ENCODE peak calls at places on chromosome 14, in seven cellular contexts. A is ascending aorta, S is AG09309, I is AG10803, K is retinal pigment epithelial cell, R is glutamatergic neuron, Z is left ventricle myocardium inferior. D is an unnamed sample.

GRCh38 chr14:37889087-37889486 is 293.7 kb downstream of the TTC6 start:
- DNase-seq in A (no peak), S (no peak), I (no peak), K (no peak), R (no peak), Z (peak; percentile 28), D (no peak)

GRCh38 chr14:101598571-101599233 is 37.4 kb downstream of the DIO3 start:
- DNase-seq in A (no peak), S (no peak), I (no peak), K (no peak), R (no peak), Z (peak; percentile 3), D (no peak)

GRCh38 chr14:101449114-101449513 is 112.2 kb upstream of the DIO3 start:
- DNase-seq in A (no peak), S (no peak), I (no peak), K (no peak), R (no peak), Z (no peak), D (no peak)

GRCh38 chr14:93998871-93999403 is 1.8 kb downstream of the CCDC197 start:
- DNase-seq in A (no peak), S (no peak), I (no peak), K (no peak), R (no peak), Z (no peak), D (no peak)

GRCh38 chr14:31420013-31420318 is 384 bp downstream of the HEATR5A start:
- DNase-seq in A (no peak), S (no peak), I (no peak), K (no peak), R (peak; percentile 68), Z (peak; percentile 63), D (peak; percentile 53)

GRCh38 chr14:100306506-100307214 is 416 bp upstream of the SLC25A29 start:
- DNase-seq in A (peak; percentile 54), S (peak; percentile 13), I (peak; percentile 78), K (peak; percentile 42), R (peak; percentile 96), Z (peak; percentile 93), D (peak; percentile 84)

GRCh38 chr14:69573841-69574265 is 818 bp downstream of the CCDC177 start:
- DNase-seq in A (no peak), S (no peak), I (no peak), K (no peak), R (peak; percentile 59), Z (no peak), D (peak; percentile 14)

GRCh38 chr14:71551291-71551955 is 380.8 kb upstream of the RGS6 start:
- DNase-seq in A (no peak), S (peak; percentile 82), I (peak; percentile 91), K (no peak), R (no peak), Z (no peak), D (no peak)

GRCh38 chr14:101665478-101666078 is 95.9 kb upstream of the PPP2R5C start:
- DNase-seq in A (no peak), S (peak; percentile 1), I (peak; percentile 26), K (peak; percentile 3), R (peak; percentile 58), Z (no peak), D (peak; percentile 36)

GRCh38 chr14:39435241-39435640 is 3.0 kb upstream of the FBXO33 start:
- DNase-seq in A (no peak), S (no peak), I (no peak), K (no peak), R (no peak), Z (no peak), D (no peak)

GRCh38 chr14:86935241-86935640 is 1057.7 kb downstream of the GALC start:
- DNase-seq in A (no peak), S (no peak), I (peak; percentile 50), K (peak; percentile 15), R (no peak), Z (no peak), D (no peak)

GRCh38 chr14:23568600-23569310 is 1.2 kb upstream of the AP1G2 start:
- DNase-seq in A (no peak), S (no peak), I (no peak), K (no peak), R (peak; percentile 74), Z (no peak), D (no peak)

GRCh38 chr14:85546390-85546789 is 16.4 kb downstream of the FLRT2 start:
- DNase-seq in A (no peak), S (no peak), I (no peak), K (no peak), R (no peak), Z (no peak), D (no peak)

GRCh38 chr14:104818714-104819161 is 17.8 kb downstream of the ZBTB42 start:
- DNase-seq in A (no peak), S (no peak), I (no peak), K (no peak), R (no peak), Z (no peak), D (no peak)

GRCh38 chr14:52840916-52841315 is 49.5 kb upstream of the GNPNAT1 start:
- DNase-seq in A (peak; percentile 16), S (no peak), I (peak; percentile 69), K (no peak), R (no peak), Z (no peak), D (no peak)

GRCh38 chr14:31842905-31843304 is 234.2 kb upstream of the ARHGAP5 start:
- DNase-seq in A (no peak), S (no peak), I (peak; percentile 57), K (no peak), R (no peak), Z (no peak), D (no peak)

GRCh38 chr14:23005861-23006534 is 3.9 kb downstream of the C14orf93 start:
- DNase-seq in A (no peak), S (no peak), I (no peak), K (no peak), R (no peak), Z (no peak), D (no peak)

GRCh38 chr14:96739511-96739910 is 57.7 kb upstream of the VRK1 start:
- DNase-seq in A (no peak), S (no peak), I (no peak), K (no peak), R (no peak), Z (no peak), D (no peak)

DNA sequence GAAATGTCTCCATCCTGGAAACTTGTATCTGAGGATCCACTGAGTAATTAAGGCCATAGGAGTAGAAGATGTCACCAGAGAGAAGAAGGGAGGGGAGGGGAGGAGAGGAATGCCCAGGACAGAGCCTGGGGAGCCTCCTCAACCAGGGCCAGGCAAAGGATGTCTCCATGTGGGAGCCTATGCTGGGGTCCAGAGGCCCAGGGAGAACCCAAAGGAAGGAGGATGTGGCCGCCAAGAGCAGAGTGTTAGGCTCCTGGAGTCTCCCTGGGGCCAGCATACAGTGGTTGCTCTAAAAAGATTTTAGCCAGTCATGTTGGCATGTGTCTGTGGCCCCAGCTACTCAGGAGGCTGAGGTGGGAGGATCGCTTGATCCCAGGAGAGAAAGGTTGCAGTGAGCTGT is 92.6 kb downstream of the DICER1 start:
- DNase-seq in A (no peak), S (no peak), I (no peak), K (no peak), R (no peak), Z (no peak), D (no peak)
- TF ChIP-seq CTCF in A (no peak), S (no peak), I (no peak), K (no peak), R (no peak), Z (no peak), D (no peak)

GRCh38 chr14:28751467-28752058 is 15.0 kb upstream of the FOXG1 start:
- DNase-seq in A (no peak), S (peak; percentile 11), I (peak; percentile 55), K (peak; percentile 23), R (peak; percentile 64), Z (no peak), D (peak; percentile 60)
- TF ChIP-seq CTCF in A (no peak), S (peak; percentile 77), I (peak; percentile 79), K (peak; percentile 87), R (peak; percentile 70), Z (peak; percentile 50), D (peak; percentile 78)

GRCh38 chr14:66662374-66662773 is 154.4 kb downstream of the GPHN start:
- DNase-seq in A (no peak), S (no peak), I (no peak), K (no peak), R (no peak), Z (no peak), D (no peak)
- TF ChIP-seq CTCF in A (no peak), S (peak; percentile 48), I (peak; percentile 56), K (peak; percentile 61), R (peak; percentile 34), Z (peak; percentile 58), D (peak; percentile 52)

GRCh38 chr14:56555921-56556570 is 23.6 kb upstream of the TMEM260 start:
- DNase-seq in A (no peak), S (no peak), I (peak; percentile 41), K (peak; percentile 28), R (no peak), Z (no peak), D (no peak)

GRCh38 chr14:56554301-56554700 is 25.3 kb upstream of the TMEM260 start:
- DNase-seq in A (no peak), S (no peak), I (no peak), K (no peak), R (no peak), Z (no peak), D (no peak)

GRCh38 chr14:56549721-56550120 is 29.9 kb upstream of the TMEM260 start:
- DNase-seq in A (no peak), S (no peak), I (no peak), K (no peak), R (no peak), Z (no peak), D (no peak)

DNA sequence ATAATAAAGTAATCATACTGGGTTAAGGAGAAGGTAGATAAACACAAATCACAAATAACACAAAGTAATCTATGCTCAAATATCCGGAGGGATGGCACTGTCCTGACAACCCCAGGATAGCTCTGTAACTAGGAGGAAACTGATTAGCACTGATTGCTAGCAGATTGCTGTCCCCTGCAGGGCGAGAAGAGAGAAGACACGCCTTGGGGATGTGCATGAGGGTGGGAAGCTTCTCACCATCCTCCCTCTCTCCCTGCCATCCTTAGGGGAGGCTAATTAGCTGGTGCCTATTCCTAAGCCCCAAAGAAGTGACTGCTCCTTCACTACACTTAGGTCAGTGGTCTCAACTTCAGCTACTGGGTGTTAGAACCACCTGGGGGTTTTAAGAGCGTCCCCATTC is 27.0 kb upstream of the TMEM260 start:
- DNase-seq in A (no peak), S (no peak), I (no peak), K (no peak), R (no peak), Z (no peak), D (no peak)
- TF ChIP-seq CTCF in A (no peak), S (no peak), I (no peak), K (no peak), R (no peak), Z (no peak), D (no peak)

GRCh38 chr14:95196268-95196667 is 38.9 kb upstream of the DICER1 start:
- DNase-seq in A (no peak), S (no peak), I (no peak), K (no peak), R (no peak), Z (no peak), D (no peak)
- TF ChIP-seq CTCF in A (no peak), S (peak; percentile 30), I (peak; percentile 22), K (peak; percentile 8), R (no peak), Z (peak; percentile 54), D (peak; percentile 40)

GRCh38 chr14:51443195-51444018 is 203.4 kb downstream of the TMX1 start:
- DNase-seq in A (no peak), S (no peak), I (peak; percentile 78), K (no peak), R (no peak), Z (no peak), D (no peak)
- TF ChIP-seq CTCF in A (no peak), S (no peak), I (no peak), K (no peak), R (no peak), Z (no peak), D (no peak)

GRCh38 chr14:49620182-49621113 is at the start of the genes MGAT2 and RPL36AL:
- DNase-seq in A (peak; percentile 95), S (peak; percentile 98), I (peak; percentile 99), K (peak; percentile 97), R (peak; percentile 99), Z (peak; percentile 99), D (peak; percentile 95)
- TF ChIP-seq CTCF in A (peak; percentile 30), S (peak; percentile 28), I (peak; percentile 33), K (peak; percentile 32), R (peak; percentile 70), Z (peak; percentile 49), D (peak; percentile 51)